ENCODE peak calls at places on chromosomes 7 and 10, in five cellular contexts. One of them, this sample, is unnamed.

GRCh38 chr10:75236178-75236825 is 545 bp upstream of the COMTD1 start:
- DNase-seq in Karpas-422: no peak
- DNase-seq in breast epithelium: no peak
- DNase-seq in heart right ventricle: no peak
- DNase-seq in psoas muscle: no peak
- DNase-seq in this sample: no peak

GRCh38 chr7:143514487-143514886 is 36.8 kb downstream of the TAS2R41 start:
- DNase-seq in Karpas-422: no peak
- DNase-seq in breast epithelium: no peak
- DNase-seq in heart right ventricle: no peak
- DNase-seq in psoas muscle: no peak
- DNase-seq in this sample: no peak

GRCh38 chr7:125355899-125356298 is 426.3 kb upstream of the POT1 start:
- DNase-seq in Karpas-422: no peak
- DNase-seq in breast epithelium: no peak
- DNase-seq in heart right ventricle: no peak
- DNase-seq in psoas muscle: no peak
- DNase-seq in this sample: no peak

GRCh38 chr7:30184804-30185487 is 50.2 kb downstream of the MTURN start:
- DNase-seq in Karpas-422: peak; percentile 91
- DNase-seq in breast epithelium: no peak
- DNase-seq in heart right ventricle: no peak
- DNase-seq in psoas muscle: peak; percentile 82
- DNase-seq in this sample: peak; percentile 42

GRCh38 chr7:83701744-83702143 is 52.8 kb upstream of the SEMA3E start:
- DNase-seq in Karpas-422: no peak
- DNase-seq in breast epithelium: no peak
- DNase-seq in heart right ventricle: no peak
- DNase-seq in psoas muscle: no peak
- DNase-seq in this sample: no peak

GRCh38 chr7:151865070-151865670 is 11.7 kb downstream of the PRKAG2 start:
- DNase-seq in Karpas-422: no peak
- DNase-seq in breast epithelium: no peak
- DNase-seq in heart right ventricle: no peak
- DNase-seq in psoas muscle: no peak
- DNase-seq in this sample: no peak

GRCh38 chr7:127252736-127253288 is at the start of gene GRM8:
- DNase-seq in Karpas-422: no peak
- DNase-seq in breast epithelium: no peak
- DNase-seq in heart right ventricle: peak; percentile 33
- DNase-seq in psoas muscle: peak; percentile 60
- DNase-seq in this sample: no peak

GRCh38 chr10:63554666-63555065 is 33.5 kb downstream of the REEP3 start:
- DNase-seq in Karpas-422: no peak
- DNase-seq in breast epithelium: no peak
- DNase-seq in heart right ventricle: no peak
- DNase-seq in psoas muscle: no peak
- DNase-seq in this sample: no peak

GRCh38 chr10:3103646-3104045 is 36.3 kb downstream of the PFKP start:
- DNase-seq in Karpas-422: no peak
- DNase-seq in breast epithelium: no peak
- DNase-seq in heart right ventricle: no peak
- DNase-seq in psoas muscle: no peak
- DNase-seq in this sample: no peak

GRCh38 chr7:24660541-24660940 is 87.3 kb downstream of the PALS2 start:
- DNase-seq in Karpas-422: no peak
- DNase-seq in breast epithelium: no peak
- DNase-seq in heart right ventricle: no peak
- DNase-seq in psoas muscle: no peak
- DNase-seq in this sample: no peak

GRCh38 chr7:16669581-16669980 is 23.6 kb downstream of the BZW2 start:
- DNase-seq in Karpas-422: no peak
- DNase-seq in breast epithelium: no peak
- DNase-seq in heart right ventricle: no peak
- DNase-seq in psoas muscle: no peak
- DNase-seq in this sample: no peak

GRCh38 chr7:101942603-101943210 is 125.3 kb downstream of the CUX1 start:
- DNase-seq in Karpas-422: no peak
- DNase-seq in breast epithelium: no peak
- DNase-seq in heart right ventricle: no peak
- DNase-seq in psoas muscle: no peak
- DNase-seq in this sample: no peak

GRCh38 chr10:119246862-119247549 is 39.6 kb downstream of the GRK5 start:
- DNase-seq in Karpas-422: no peak
- DNase-seq in breast epithelium: no peak
- DNase-seq in heart right ventricle: no peak
- DNase-seq in psoas muscle: peak; percentile 73
- DNase-seq in this sample: no peak

GRCh38 chr10:46299531-46300366 is 13.0 kb downstream of the ANTXRL start:
- DNase-seq in Karpas-422: no peak
- DNase-seq in breast epithelium: peak; percentile 27
- DNase-seq in heart right ventricle: no peak
- DNase-seq in psoas muscle: no peak
- DNase-seq in this sample: no peak

GRCh38 chr7:1950623-1951523 is 280.8 kb downstream of the ELFN1 start:
- DNase-seq in Karpas-422: no peak
- DNase-seq in breast epithelium: no peak
- DNase-seq in heart right ventricle: peak; percentile 57
- DNase-seq in psoas muscle: peak; percentile 76
- DNase-seq in this sample: no peak

GRCh38 chr10:2866569-2866968 is 200.8 kb upstream of the PFKP start:
- DNase-seq in Karpas-422: no peak
- DNase-seq in breast epithelium: no peak
- DNase-seq in heart right ventricle: no peak
- DNase-seq in psoas muscle: no peak
- DNase-seq in this sample: no peak

GRCh38 chr7:23093111-23093510 is 12.5 kb upstream of the KLHL7 start:
- DNase-seq in Karpas-422: no peak
- DNase-seq in breast epithelium: no peak
- DNase-seq in heart right ventricle: no peak
- DNase-seq in psoas muscle: no peak
- DNase-seq in this sample: no peak

GRCh38 chr10:351770-352318 is 216.6 kb downstream of the ZMYND11 start:
- DNase-seq in Karpas-422: no peak
- DNase-seq in breast epithelium: no peak
- DNase-seq in heart right ventricle: no peak
- DNase-seq in psoas muscle: no peak
- DNase-seq in this sample: no peak

GRCh38 chr7:89623018-89623672 is 531.1 kb upstream of the STEAP1 start:
- DNase-seq in Karpas-422: peak; percentile 72
- DNase-seq in breast epithelium: no peak
- DNase-seq in heart right ventricle: no peak
- DNase-seq in psoas muscle: no peak
- DNase-seq in this sample: peak; percentile 5

GRCh38 chr7:36265720-36266119 is 112.7 kb downstream of the EEPD1 start:
- DNase-seq in Karpas-422: no peak
- DNase-seq in breast epithelium: no peak
- DNase-seq in heart right ventricle: no peak
- DNase-seq in psoas muscle: no peak
- DNase-seq in this sample: no peak
- H3K27ac ChIP-seq in Karpas-422: peak overlapping the region; percentile 85
- H3K27ac ChIP-seq in breast epithelium: no peak overlapping the region
- H3K27ac ChIP-seq in heart right ventricle: peak overlapping the region; percentile 44
- H3K27ac ChIP-seq in psoas muscle: peak overlapping the region; percentile 11
- H3K27ac ChIP-seq in this sample: no peak overlapping the region

GRCh38 chr7:91657386-91658120 is 222.9 kb downstream of the MTERF1 start:
- DNase-seq in Karpas-422: no peak
- DNase-seq in breast epithelium: no peak
- DNase-seq in heart right ventricle: no peak
- DNase-seq in psoas muscle: no peak
- DNase-seq in this sample: no peak
- H3K27ac ChIP-seq in Karpas-422: no peak overlapping the region
- H3K27ac ChIP-seq in breast epithelium: no peak overlapping the region
- H3K27ac ChIP-seq in heart right ventricle: no peak overlapping the region
- H3K27ac ChIP-seq in psoas muscle: no peak overlapping the region
- H3K27ac ChIP-seq in this sample: no peak overlapping the region

DNA sequence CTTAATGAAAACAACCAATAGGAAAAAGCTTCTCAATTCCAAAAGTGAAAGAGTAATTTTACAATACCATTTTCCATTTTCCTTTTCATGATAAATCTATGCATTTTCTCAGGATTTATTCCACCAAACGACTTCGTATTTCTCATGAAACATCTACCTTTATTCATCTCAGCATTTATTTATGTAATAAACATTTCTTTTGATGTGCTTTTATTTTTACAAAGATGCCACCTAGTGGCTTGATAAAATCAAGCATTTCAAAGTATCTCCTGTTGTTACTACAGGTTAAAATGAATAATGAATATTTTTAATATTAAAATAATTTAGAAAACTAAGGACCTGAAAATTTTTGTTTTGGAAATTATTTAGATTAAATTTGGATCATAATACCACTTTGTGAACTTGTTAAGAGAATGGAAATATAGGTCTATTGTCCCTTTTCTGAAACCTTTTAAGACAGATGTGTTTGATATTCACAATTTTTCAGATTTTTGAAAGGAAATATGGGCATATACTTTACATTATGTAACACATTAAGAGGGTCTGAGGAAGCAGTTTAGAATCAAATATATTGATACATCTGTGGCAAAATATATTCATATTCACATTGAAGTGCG is 2.7 kb upstream of the IQUB start:
- DNase-seq in Karpas-422: peak; percentile 59
- DNase-seq in breast epithelium: no peak
- DNase-seq in heart right ventricle: no peak
- DNase-seq in psoas muscle: no peak
- DNase-seq in this sample: no peak
- H3K27ac ChIP-seq in Karpas-422: no peak overlapping the region
- H3K27ac ChIP-seq in breast epithelium: no peak overlapping the region
- H3K27ac ChIP-seq in heart right ventricle: no peak overlapping the region
- H3K27ac ChIP-seq in psoas muscle: peak overlapping the region; percentile 60
- H3K27ac ChIP-seq in this sample: no peak overlapping the region

DNA sequence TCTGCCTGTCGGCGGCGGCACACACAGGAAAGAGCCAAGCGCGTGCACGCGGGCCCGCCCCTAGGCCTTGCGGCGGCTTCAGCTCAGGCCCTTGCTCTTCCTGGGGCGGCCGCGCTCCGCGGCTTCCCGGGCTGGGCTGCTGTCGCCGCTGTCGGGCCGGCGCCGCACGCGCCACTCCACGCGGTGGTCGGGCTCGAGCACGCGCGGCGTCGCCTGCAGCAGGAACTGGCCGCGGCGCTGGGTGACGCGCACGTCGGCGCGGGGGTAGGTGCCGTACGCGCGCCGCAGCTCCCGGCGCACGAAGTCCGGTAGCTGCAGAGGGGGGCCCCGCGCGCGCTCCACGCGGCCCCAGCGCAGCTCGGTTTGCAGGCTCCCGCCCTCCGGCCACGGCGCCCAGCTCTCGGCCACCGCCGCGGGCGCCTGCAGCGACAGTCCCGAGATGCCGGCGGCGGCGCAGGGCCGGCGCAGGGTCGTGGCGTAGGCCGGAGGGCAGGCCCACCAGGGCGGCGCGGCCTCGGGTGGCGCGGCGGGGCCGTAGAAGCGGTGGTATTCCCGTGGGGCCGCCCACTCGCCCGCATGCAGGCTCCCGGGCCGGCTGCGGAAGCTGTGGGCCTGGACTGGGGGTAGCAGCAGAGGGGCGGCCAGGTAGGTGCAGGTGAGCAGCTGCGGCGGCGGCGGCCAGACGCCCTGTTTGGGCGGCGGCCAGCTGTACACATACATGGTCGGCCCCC is 804 bp downstream of the C10orf95 start:
- DNase-seq in Karpas-422: peak; percentile 92
- DNase-seq in breast epithelium: peak; percentile 70
- DNase-seq in heart right ventricle: peak; percentile 87
- DNase-seq in psoas muscle: peak; percentile 93
- DNase-seq in this sample: peak; percentile 45
- H3K27ac ChIP-seq in Karpas-422: peak overlapping the region; percentile 74
- H3K27ac ChIP-seq in breast epithelium: peak overlapping the region; percentile 95
- H3K27ac ChIP-seq in heart right ventricle: peak overlapping the region; percentile 80
- H3K27ac ChIP-seq in psoas muscle: peak overlapping the region; percentile 87
- H3K27ac ChIP-seq in this sample: peak overlapping the region; percentile 71

DNA sequence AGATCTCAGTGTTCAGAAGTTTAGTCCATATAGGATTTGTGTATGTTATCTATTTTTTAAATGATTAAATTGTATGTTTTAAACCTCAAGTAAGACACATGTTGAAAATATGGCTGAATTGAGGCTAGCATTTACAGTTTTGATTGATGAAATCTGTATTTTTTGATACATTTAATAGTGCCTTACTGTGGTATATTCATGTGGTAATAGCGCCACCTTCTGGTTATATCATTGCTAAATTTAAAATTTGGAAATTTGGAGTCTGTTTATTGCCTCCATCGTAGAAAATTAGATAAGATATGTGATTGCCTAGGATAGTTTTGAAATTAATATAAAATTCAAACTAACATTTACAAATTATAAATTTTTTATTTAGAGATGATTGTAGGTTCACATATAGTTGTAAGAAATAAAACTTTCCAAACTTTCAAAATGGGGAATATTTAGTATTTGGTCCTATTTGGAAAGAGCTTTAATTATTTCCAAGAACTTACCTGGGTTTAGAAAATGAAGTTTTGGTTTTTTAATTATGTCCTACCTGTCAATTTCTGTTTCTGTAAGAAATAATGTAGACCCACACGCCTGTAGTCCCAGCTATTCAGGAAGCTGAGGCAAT is 19.1 kb upstream of the ARMS2 start:
- DNase-seq in Karpas-422: peak; percentile 84
- DNase-seq in breast epithelium: no peak
- DNase-seq in heart right ventricle: no peak
- DNase-seq in psoas muscle: no peak
- DNase-seq in this sample: no peak
- H3K27ac ChIP-seq in Karpas-422: no peak overlapping the region
- H3K27ac ChIP-seq in breast epithelium: no peak overlapping the region
- H3K27ac ChIP-seq in heart right ventricle: no peak overlapping the region
- H3K27ac ChIP-seq in psoas muscle: no peak overlapping the region
- H3K27ac ChIP-seq in this sample: no peak overlapping the region

GRCh38 chr10:74096777-74097176 is 53.9 kb downstream of the AP3M1 start:
- DNase-seq in Karpas-422: peak; percentile 61
- DNase-seq in breast epithelium: no peak
- DNase-seq in heart right ventricle: no peak
- DNase-seq in psoas muscle: no peak
- DNase-seq in this sample: no peak
- H3K27ac ChIP-seq in Karpas-422: no peak overlapping the region
- H3K27ac ChIP-seq in breast epithelium: no peak overlapping the region
- H3K27ac ChIP-seq in heart right ventricle: no peak overlapping the region
- H3K27ac ChIP-seq in psoas muscle: no peak overlapping the region
- H3K27ac ChIP-seq in this sample: no peak overlapping the region

GRCh38 chr7:113144839-113145238 is 26.5 kb upstream of the SMIM30 start:
- DNase-seq in Karpas-422: no peak
- DNase-seq in breast epithelium: no peak
- DNase-seq in heart right ventricle: no peak
- DNase-seq in psoas muscle: no peak
- DNase-seq in this sample: no peak
- H3K27ac ChIP-seq in Karpas-422: peak overlapping the region; percentile 98
- H3K27ac ChIP-seq in breast epithelium: no peak overlapping the region
- H3K27ac ChIP-seq in heart right ventricle: no peak overlapping the region
- H3K27ac ChIP-seq in psoas muscle: no peak overlapping the region
- H3K27ac ChIP-seq in this sample: no peak overlapping the region

GRCh38 chr10:88212069-88212468 is 348.6 kb downstream of the PTEN start:
- DNase-seq in Karpas-422: no peak
- DNase-seq in breast epithelium: no peak
- DNase-seq in heart right ventricle: no peak
- DNase-seq in psoas muscle: no peak
- DNase-seq in this sample: no peak

GRCh38 chr10:88209231-88209630 is 345.8 kb downstream of the PTEN start:
- DNase-seq in Karpas-422: no peak
- DNase-seq in breast epithelium: no peak
- DNase-seq in heart right ventricle: no peak
- DNase-seq in psoas muscle: no peak
- DNase-seq in this sample: no peak

GRCh38 chr10:88207121-88207546 is 343.7 kb downstream of the PTEN start:
- DNase-seq in Karpas-422: no peak
- DNase-seq in breast epithelium: no peak
- DNase-seq in heart right ventricle: no peak
- DNase-seq in psoas muscle: no peak
- DNase-seq in this sample: no peak

GRCh38 chr10:88211230-88211629 is 347.8 kb downstream of the PTEN start:
- DNase-seq in Karpas-422: no peak
- DNase-seq in breast epithelium: no peak
- DNase-seq in heart right ventricle: no peak
- DNase-seq in psoas muscle: no peak
- DNase-seq in this sample: no peak

GRCh38 chr10:88209837-88210552 is 346.6 kb downstream of the PTEN start:
- DNase-seq in Karpas-422: no peak
- DNase-seq in breast epithelium: no peak
- DNase-seq in heart right ventricle: no peak
- DNase-seq in psoas muscle: no peak
- DNase-seq in this sample: no peak
- H3K27ac ChIP-seq in Karpas-422: no peak overlapping the region
- H3K27ac ChIP-seq in breast epithelium: peak overlapping the region; percentile 0
- H3K27ac ChIP-seq in heart right ventricle: no peak overlapping the region
- H3K27ac ChIP-seq in psoas muscle: no peak overlapping the region
- H3K27ac ChIP-seq in this sample: no peak overlapping the region